ENCODE peak calls at places on chromosomes 5 and 9, in eight cellular contexts. V is stimulated activated CD4-positive, alpha-beta T cell treated with anti-CD3 and anti-CD28 coated beads, Interleukin-2, amount 100 ng/mL, for 48 hours; A is HFFc6; T is A549; X is anterior cingulate cortex; J is cerebellar cortex; N is head of caudate nucleus; B is stimulated activated naive CD4-positive, alpha-beta T cell. G is an unnamed sample.

GRCh38 chr5:139474815-139475791 is 4.3 kb downstream of the SMIM33 start:
- DNase-seq in V (no peak), X (no peak), B (peak), T (no peak), N (peak), A (peak), J (peak), G (peak)

GRCh38 chr9:121811140-121811539 is 159.7 kb downstream of the DAB2IP start:
- DNase-seq in X (no peak), B (no peak), T (no peak), V (no peak), A (no peak), N (no peak), J (no peak), G (no peak)

GRCh38 chr5:78245126-78245525 is 49.4 kb downstream of the AP3B1 start:
- DNase-seq in A (no peak), V (no peak), N (no peak), J (no peak), T (no peak), X (no peak), B (no peak), G (no peak)

GRCh38 chr5:9851458-9851857 is 221.3 kb upstream of the TAS2R1 start:
- DNase-seq in V (no peak), T (peak), B (no peak), N (no peak), J (peak), A (peak), X (no peak), G (peak)

GRCh38 chr9:10251490-10251889 is 361.3 kb downstream of the PTPRD start:
- DNase-seq in B (no peak), J (no peak), T (no peak), V (no peak), X (no peak), N (no peak), A (peak), G (no peak)

GRCh38 chr9:13410566-13411031 is 131.1 kb upstream of the MPDZ start:
- DNase-seq in J (no peak), T (no peak), V (no peak), B (no peak), N (no peak), X (no peak), A (peak), G (peak)

GRCh38 chr5:79448336-79448735 is 65.6 kb downstream of the HOMER1 start:
- DNase-seq in J (no peak), T (no peak), X (no peak), V (no peak), A (peak), B (no peak), N (no peak), G (peak)

GRCh38 chr5:73844165-73844564 is 218.2 kb downstream of the ARHGEF28 start:
- DNase-seq in V (no peak), N (no peak), A (no peak), B (no peak), T (no peak), X (no peak), J (no peak), G (no peak)

GRCh38 chr5:89168766-89169165 is 285.8 kb upstream of the MEF2C start:
- DNase-seq in T (no peak), J (no peak), N (no peak), A (no peak), X (no peak), V (no peak), B (no peak), G (no peak)

GRCh38 chr5:138832218-138832617 is 42.9 kb downstream of the LRRTM2 start:
- DNase-seq in A (peak), X (no peak), B (no peak), J (no peak), V (no peak), N (no peak), T (no peak), G (no peak)

GRCh38 chr5:168585119-168585912 is 6.1 kb upstream of the PANK3 start:
- DNase-seq in X (no peak), A (no peak), N (no peak), T (no peak), J (peak), V (no peak), B (no peak), G (no peak)

GRCh38 chr5:32044904-32045303 is 129.2 kb downstream of the GOLPH3 start:
- DNase-seq in X (no peak), J (no peak), B (no peak), N (no peak), T (peak), V (no peak), A (peak), G (peak)

GRCh38 chr5:37886207-37886905 is 46.5 kb upstream of the GDNF start:
- DNase-seq in A (no peak), N (no peak), J (peak), T (no peak), V (no peak), X (no peak), B (no peak), G (no peak)

GRCh38 chr9:12801663-12802062 is 26.8 kb downstream of the LURAP1L start:
- DNase-seq in V (no peak), B (no peak), A (no peak), N (no peak), J (no peak), T (no peak), X (no peak), G (no peak)

GRCh38 chr9:107711528-107711927 is 222.0 kb upstream of the KLF4 start:
- DNase-seq in X (no peak), V (no peak), A (peak), N (no peak), T (peak), B (no peak), J (peak), G (peak)

GRCh38 chr9:98429613-98430012 is 174.2 kb upstream of the TBC1D2 start:
- DNase-seq in A (peak), J (no peak), V (no peak), X (no peak), B (no peak), T (no peak), N (no peak), G (peak)

GRCh38 chr9:98381311-98382103 is 126.1 kb upstream of the TBC1D2 start:
- DNase-seq in A (no peak), V (no peak), B (no peak), T (no peak), N (no peak), X (no peak), J (no peak), G (no peak)

GRCh38 chr9:109244179-109245132 is 76.4 kb downstream of the EPB41L4B start:
- DNase-seq in V (peak), T (peak), N (peak), A (peak), J (peak), B (peak), X (peak), G (peak)

GRCh38 chr5:82074968-82075367 is 103.1 kb downstream of the ATG10 start:
- DNase-seq in A (no peak), X (no peak), B (no peak), V (no peak), J (peak), N (no peak), T (no peak), G (no peak)

GRCh38 chr9:113614843-113615648 is 151.5 kb downstream of the RGS3 start:
- DNase-seq in J (no peak), V (no peak), X (no peak), N (no peak), B (no peak), A (no peak), T (no peak), G (no peak)

GRCh38 chr5:127335381-127335780 is 44.8 kb downstream of the MEGF10 start:
- DNase-seq in X (no peak), T (no peak), B (no peak), J (no peak), N (no peak), A (no peak), V (no peak), G (no peak)

GRCh38 chr5:4716786-4717185 is 423.3 kb upstream of the ADAMTS16 start:
- DNase-seq in N (peak), J (no peak), B (no peak), V (no peak), T (no peak), X (no peak), A (no peak), G (no peak)

GRCh38 chr5:136891601-136892000 is 526.3 kb upstream of the TRPC7 start:
- DNase-seq in N (no peak), B (no peak), X (no peak), V (no peak), A (no peak), T (no peak), J (no peak), G (no peak)

GRCh38 chr5:138465288-138466057 is at the start of gene EGR1:
- DNase-seq in J (peak), A (peak), N (peak), T (peak), V (peak), X (peak), B (peak), G (peak)

GRCh38 chr5:140358738-140359310 is 1.2 kb upstream of the SLC4A9 start:
- DNase-seq in X (no peak), J (peak), N (no peak), T (peak), B (no peak), A (peak), V (no peak), G (peak)

GRCh38 chr5:96855041-96855872 is 21.0 kb upstream of the ERAP2 start:
- DNase-seq in A (no peak), T (no peak), N (no peak), X (no peak), J (no peak), V (no peak), B (no peak), G (peak)

GRCh38 chr5:81534481-81534840 is 140.5 kb upstream of the ACOT12 start:
- DNase-seq in J (no peak), B (peak), X (no peak), T (no peak), N (no peak), V (no peak), A (no peak), G (no peak)

GRCh38 chr5:77640577-77641396 is 2.3 kb upstream of the OTP start:
- DNase-seq in V (no peak), N (no peak), T (no peak), A (no peak), X (no peak), J (no peak), B (peak), G (no peak)

GRCh38 chr9:91315191-91315590 is 46.5 kb downstream of the AUH start:
- DNase-seq in V (no peak), A (no peak), B (no peak), X (no peak), T (no peak), N (no peak), J (no peak), G (no peak)

GRCh38 chr9:133731876-133732321 is 6.3 kb downstream of the SARDH start:
- DNase-seq in V (no peak), A (peak), T (peak), N (no peak), X (no peak), B (no peak), J (peak), G (peak)

G was measured in Daoy.